ENCODE peak calls at places on chromosomes 1 and 21, in five cellular contexts. One of them, this sample, is unnamed. For H3K9me2, the result is how much of the 10 kb centered on the place peaks cover.

GRCh38 chr1:55140137-55140536 is 75.0 kb downstream of the USP24 start:
- DNase-seq in GM23338: no peak
- DNase-seq in PC-3: no peak
- DNase-seq in PC-9: no peak
- DNase-seq in hepatocyte: no peak
- DNase-seq in this sample: no peak

GRCh38 chr1:34781071-34781843 is at the start of gene GJB3:
- DNase-seq in GM23338: peak
- DNase-seq in PC-3: peak
- DNase-seq in hepatocyte: peak
- DNase-seq in PC-9: peak
- DNase-seq in this sample: no peak

GRCh38 chr1:93827128-93827527 is 51.9 kb downstream of the DNTTIP2 start:
- DNase-seq in PC-3: no peak
- DNase-seq in hepatocyte: no peak
- DNase-seq in GM23338: no peak
- DNase-seq in PC-9: peak
- DNase-seq in this sample: no peak

GRCh38 chr1:51281807-51282206 is 45.7 kb downstream of the RNF11 start:
- DNase-seq in PC-3: no peak
- DNase-seq in hepatocyte: no peak
- DNase-seq in PC-9: no peak
- DNase-seq in GM23338: no peak
- DNase-seq in this sample: no peak

GRCh38 chr1:206965781-206966180 is 4.5 kb downstream of the FCAMR start:
- DNase-seq in PC-9: no peak
- DNase-seq in PC-3: no peak
- DNase-seq in GM23338: no peak
- DNase-seq in hepatocyte: no peak
- DNase-seq in this sample: no peak

GRCh38 chr1:57443004-57443403 is 19.1 kb upstream of the DAB1 start:
- DNase-seq in PC-9: no peak
- DNase-seq in PC-3: no peak
- DNase-seq in GM23338: no peak
- DNase-seq in hepatocyte: no peak
- DNase-seq in this sample: no peak

GRCh38 chr1:185608166-185608565 is 126.0 kb upstream of the HMCN1 start:
- DNase-seq in PC-9: no peak
- DNase-seq in GM23338: no peak
- DNase-seq in PC-3: no peak
- DNase-seq in hepatocyte: no peak
- DNase-seq in this sample: no peak

GRCh38 chr1:200907611-200908097 is 13.0 kb downstream of the INAVA start:
- DNase-seq in PC-3: peak
- DNase-seq in hepatocyte: no peak
- DNase-seq in GM23338: no peak
- DNase-seq in PC-9: peak
- DNase-seq in this sample: no peak

GRCh38 chr1:192805832-192806323 is 3.0 kb upstream of the RGS2 start:
- DNase-seq in PC-3: peak
- DNase-seq in GM23338: peak
- DNase-seq in PC-9: peak
- DNase-seq in hepatocyte: peak
- DNase-seq in this sample: peak

GRCh38 chr21:41684381-41685245 is 82.2 kb downstream of the RIPK4 start:
- DNase-seq in PC-3: peak
- DNase-seq in PC-9: peak
- DNase-seq in hepatocyte: peak
- DNase-seq in GM23338: no peak
- DNase-seq in this sample: no peak

GRCh38 chr21:39048064-39048463 is 135.2 kb downstream of the PSMG1 start:
- DNase-seq in hepatocyte: peak
- DNase-seq in GM23338: peak
- DNase-seq in PC-9: peak
- DNase-seq in PC-3: peak
- DNase-seq in this sample: no peak

GRCh38 chr1:180167021-180167701 is 12.5 kb downstream of the QSOX1 start:
- DNase-seq in GM23338: no peak
- DNase-seq in hepatocyte: no peak
- DNase-seq in PC-9: no peak
- DNase-seq in PC-3: no peak
- DNase-seq in this sample: no peak

GRCh38 chr1:100866901-100867206 is 27.8 kb downstream of the EXTL2 start:
- DNase-seq in hepatocyte: no peak
- DNase-seq in PC-9: no peak
- DNase-seq in GM23338: no peak
- DNase-seq in PC-3: no peak
- DNase-seq in this sample: no peak

GRCh38 chr1:171881466-171881865 is 40.2 kb downstream of the DNM3 start:
- DNase-seq in PC-3: no peak
- DNase-seq in PC-9: no peak
- DNase-seq in GM23338: no peak
- DNase-seq in hepatocyte: no peak
- DNase-seq in this sample: no peak

GRCh38 chr1:226647719-226648118 is 91.4 kb downstream of the ITPKB start:
- DNase-seq in PC-3: no peak
- DNase-seq in PC-9: no peak
- DNase-seq in GM23338: no peak
- DNase-seq in hepatocyte: no peak
- DNase-seq in this sample: no peak

GRCh38 chr1:216346521-216346920 is 76.7 kb downstream of the USH2A start:
- DNase-seq in PC-9: no peak
- DNase-seq in PC-3: no peak
- DNase-seq in hepatocyte: no peak
- DNase-seq in GM23338: no peak
- DNase-seq in this sample: no peak

GRCh38 chr1:9721606-9722377 is 70.3 kb downstream of the PIK3CD start:
- DNase-seq in hepatocyte: peak
- DNase-seq in PC-3: peak
- DNase-seq in PC-9: no peak
- DNase-seq in GM23338: peak
- DNase-seq in this sample: peak

GRCh38 chr1:244112046-244112445 is 61.0 kb downstream of the ZBTB18 start:
- DNase-seq in PC-9: no peak
- DNase-seq in hepatocyte: no peak
- DNase-seq in PC-3: no peak
- DNase-seq in GM23338: no peak
- DNase-seq in this sample: no peak

GRCh38 chr1:70410604-70411359 is at the start of gene CTH:
- DNase-seq in PC-9: peak
- DNase-seq in GM23338: peak
- DNase-seq in hepatocyte: peak
- DNase-seq in PC-3: peak
- DNase-seq in this sample: peak

GRCh38 chr1:182066934-182067333 is 5.4 kb upstream of the ZNF648 start:
- DNase-seq in hepatocyte: no peak
- DNase-seq in PC-9: no peak
- DNase-seq in PC-3: no peak
- DNase-seq in GM23338: no peak
- DNase-seq in this sample: no peak

GRCh38 chr1:181443231-181443853 is 40.0 kb upstream of the CACNA1E start:
- DNase-seq in GM23338: no peak
- DNase-seq in PC-9: no peak
- DNase-seq in hepatocyte: no peak
- DNase-seq in PC-3: no peak
- DNase-seq in this sample: no peak

GRCh38 chr1:31793586-31794285 is 22.1 kb downstream of the SPOCD1 start:
- DNase-seq in PC-9: no peak
- DNase-seq in GM23338: no peak
- DNase-seq in PC-3: no peak
- DNase-seq in hepatocyte: no peak
- DNase-seq in this sample: no peak

GRCh38 chr1:205325334-205325884 is 3.9 kb upstream of the NUAK2 start:
- DNase-seq in PC-3: peak
- DNase-seq in GM23338: peak
- DNase-seq in hepatocyte: peak
- DNase-seq in PC-9: peak
- DNase-seq in this sample: peak

GRCh38 chr1:104780470-104781078 is 1030.9 kb downstream of the AMY1C start:
- DNase-seq in hepatocyte: peak
- DNase-seq in GM23338: peak
- DNase-seq in PC-3: peak
- DNase-seq in PC-9: no peak
- DNase-seq in this sample: peak

GRCh38 chr1:51088474-51088873 is 13.6 kb upstream of the C1orf185 start:
- DNase-seq in PC-3: peak
- DNase-seq in PC-9: peak
- DNase-seq in hepatocyte: no peak
- DNase-seq in GM23338: no peak
- DNase-seq in this sample: peak

GRCh38 chr1:25780318-25781129 is 19.5 kb upstream of the SELENON start:
- DNase-seq in PC-3: peak
- DNase-seq in hepatocyte: peak
- DNase-seq in GM23338: peak
- DNase-seq in PC-9: no peak
- DNase-seq in this sample: no peak

GRCh38 chr1:29912413-29912812 is 676.1 kb downstream of the PTPRU start:
- DNase-seq in PC-3: peak
- DNase-seq in PC-9: no peak
- DNase-seq in hepatocyte: peak
- DNase-seq in GM23338: no peak
- DNase-seq in this sample: no peak

GRCh38 chr1:16101618-16102017 is 28.2 kb upstream of the FAM131C start:
- DNase-seq in PC-9: no peak
- DNase-seq in GM23338: no peak
- DNase-seq in PC-3: no peak
- DNase-seq in hepatocyte: no peak
- DNase-seq in this sample: no peak

GRCh38 chr1:39392851-39393573 is 98.4 kb upstream of the BMP8A start:
- DNase-seq in PC-9: no peak
- DNase-seq in PC-3: no peak
- DNase-seq in GM23338: no peak
- DNase-seq in hepatocyte: no peak
- DNase-seq in this sample: no peak

GRCh38 chr1:39393645-39394044 is 97.8 kb upstream of the BMP8A start:
- DNase-seq in GM23338: no peak
- DNase-seq in hepatocyte: no peak
- DNase-seq in PC-9: no peak
- DNase-seq in PC-3: no peak
- DNase-seq in this sample: no peak

GRCh38 chr1:39395357-39395831 is 96.0 kb upstream of the BMP8A start:
- DNase-seq in PC-9: peak
- DNase-seq in GM23338: no peak
- DNase-seq in hepatocyte: peak
- DNase-seq in PC-3: peak
- DNase-seq in this sample: no peak

GRCh38 chr1:39394598-39394997 is 96.8 kb upstream of the BMP8A start:
- DNase-seq in PC-9: peak
- DNase-seq in GM23338: no peak
- DNase-seq in PC-3: peak
- DNase-seq in hepatocyte: peak
- DNase-seq in this sample: peak

DNA sequence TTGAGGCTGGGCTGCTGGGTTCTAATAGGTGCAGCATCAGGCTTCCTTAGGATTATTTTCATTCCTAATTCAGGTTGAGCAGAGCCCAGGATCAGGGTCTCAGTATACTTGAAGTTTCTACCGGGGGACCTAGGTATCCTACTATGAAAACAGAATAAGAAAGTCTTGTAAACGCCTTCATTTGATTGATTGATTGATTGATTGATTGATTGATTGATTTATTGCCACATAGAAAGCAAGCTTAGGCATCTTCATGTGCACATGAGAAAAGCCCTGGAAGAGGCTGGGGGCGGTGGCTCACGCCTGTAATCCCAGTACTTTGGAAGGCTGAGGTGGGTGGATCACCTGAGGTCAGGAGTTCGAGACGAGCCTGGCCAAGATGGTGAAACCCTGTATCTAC is 97.4 kb upstream of the BMP8A start:
- DNase-seq in hepatocyte: no peak
- DNase-seq in PC-9: no peak
- DNase-seq in GM23338: no peak
- DNase-seq in PC-3: no peak
- DNase-seq in this sample: no peak
- H3K9me2 ChIP-seq in hepatocyte: under half
- H3K9me2 ChIP-seq in PC-9: under half
- H3K9me2 ChIP-seq in GM23338: under half
- H3K9me2 ChIP-seq in PC-3: under half
- H3K9me2 ChIP-seq in this sample: under half

GRCh38 chr1:118979754-118980270 is 8.3 kb downstream of the TBX15 start:
- DNase-seq in hepatocyte: no peak
- DNase-seq in PC-9: no peak
- DNase-seq in PC-3: no peak
- DNase-seq in GM23338: peak
- DNase-seq in this sample: no peak
- TF ChIP-seq EZH2 in hepatocyte: peak
- TF ChIP-seq EZH2 in PC-9: no peak
- TF ChIP-seq EZH2 in PC-3: no peak
- TF ChIP-seq EZH2 in GM23338: peak
- TF ChIP-seq EZH2 in this sample: no peak

GRCh38 chr1:233282582-233282886 is 13.0 kb downstream of the PCNX2 start:
- DNase-seq in GM23338: no peak
- DNase-seq in hepatocyte: no peak
- DNase-seq in PC-3: no peak
- DNase-seq in PC-9: no peak
- DNase-seq in this sample: no peak

GRCh38 chr1:233278621-233279020 is 16.9 kb downstream of the PCNX2 start:
- DNase-seq in hepatocyte: no peak
- DNase-seq in GM23338: no peak
- DNase-seq in PC-9: no peak
- DNase-seq in PC-3: no peak
- DNase-seq in this sample: no peak

GRCh38 chr1:233277637-233278413 is 17.7 kb downstream of the PCNX2 start:
- DNase-seq in PC-9: no peak
- DNase-seq in hepatocyte: no peak
- DNase-seq in GM23338: no peak
- DNase-seq in PC-3: no peak
- DNase-seq in this sample: no peak

GRCh38 chr1:233279971-233280370 is 15.6 kb downstream of the PCNX2 start:
- DNase-seq in PC-9: no peak
- DNase-seq in GM23338: no peak
- DNase-seq in PC-3: no peak
- DNase-seq in hepatocyte: no peak
- DNase-seq in this sample: no peak

GRCh38 chr1:233281711-233282581 is 13.6 kb downstream of the PCNX2 start:
- DNase-seq in hepatocyte: no peak
- DNase-seq in PC-3: peak
- DNase-seq in PC-9: no peak
- DNase-seq in GM23338: no peak
- DNase-seq in this sample: peak
- H3K4me2 ChIP-seq in hepatocyte: no peak
- H3K4me2 ChIP-seq in PC-3: no peak
- H3K4me2 ChIP-seq in PC-9: no peak
- H3K4me2 ChIP-seq in GM23338: no peak
- H3K4me2 ChIP-seq in this sample: peak

GRCh38 chr1:155504207-155504606 is 58.4 kb downstream of the ASH1L start:
- DNase-seq in PC-9: peak
- DNase-seq in hepatocyte: peak
- DNase-seq in PC-3: peak
- DNase-seq in GM23338: peak
- DNase-seq in this sample: peak

GRCh38 chr1:155513300-155513926 is 49.2 kb downstream of the ASH1L start:
- DNase-seq in hepatocyte: no peak
- DNase-seq in PC-9: no peak
- DNase-seq in GM23338: no peak
- DNase-seq in PC-3: peak
- DNase-seq in this sample: no peak

GRCh38 chr1:155509064-155509463 is 53.5 kb downstream of the ASH1L start:
- DNase-seq in PC-9: no peak
- DNase-seq in PC-3: no peak
- DNase-seq in GM23338: no peak
- DNase-seq in hepatocyte: no peak
- DNase-seq in this sample: no peak

GRCh38 chr1:155507960-155508359 is 54.6 kb downstream of the ASH1L start:
- DNase-seq in PC-3: no peak
- DNase-seq in GM23338: no peak
- DNase-seq in PC-9: no peak
- DNase-seq in hepatocyte: no peak
- DNase-seq in this sample: no peak
- H3K9me2 ChIP-seq in PC-3: under half
- H3K9me2 ChIP-seq in GM23338: under half
- H3K9me2 ChIP-seq in PC-9: under half
- H3K9me2 ChIP-seq in hepatocyte: under half
- H3K9me2 ChIP-seq in this sample: under half

This sample was measured in MM.1S.